ENCODE peak calls at places on chromosomes 2 and 18, in four cellular contexts. T is IMR-90, K is suprapubic skin, Y is tibial artery. Q is an unnamed sample.

GRCh38 chr18:22471546-22472131 is 53.9 kb upstream of the CTAGE1 start:
- DNase-seq in T (peak), K (no peak), Y (peak), Q (no peak)

GRCh38 chr2:57881998-57882884 is 164.4 kb upstream of the VRK2 start:
- DNase-seq in T (peak), K (no peak), Y (no peak), Q (no peak)

GRCh38 chr2:60152226-60152833 is 401.1 kb downstream of the BCL11A start:
- DNase-seq in T (peak), K (no peak), Y (no peak), Q (no peak)

GRCh38 chr2:149993316-149993715 is 405.7 kb upstream of the MMADHC start:
- DNase-seq in T (no peak), K (no peak), Y (no peak), Q (peak)

GRCh38 chr2:224077773-224078507 is 38.9 kb upstream of the SERPINE2 start:
- DNase-seq in T (no peak), K (no peak), Y (no peak), Q (no peak)

GRCh38 chr2:37365669-37366068 is 21.2 kb downstream of the QPCT start:
- DNase-seq in T (no peak), K (no peak), Y (no peak), Q (no peak)

GRCh38 chr2:229591611-229592010 is 122.7 kb downstream of the DNER start:
- DNase-seq in T (no peak), K (no peak), Y (no peak), Q (no peak)

GRCh38 chr2:17373041-17373440 is 145.2 kb downstream of the RAD51AP2 start:
- DNase-seq in T (peak), K (no peak), Y (no peak), Q (no peak)

GRCh38 chr2:150594299-150594698 is 106.8 kb upstream of the RND3 start:
- DNase-seq in T (no peak), K (no peak), Y (no peak), Q (no peak)

GRCh38 chr18:32425466-32425865 is 45.2 kb downstream of the GAREM1 start:
- DNase-seq in T (peak), K (no peak), Y (no peak), Q (no peak)

GRCh38 chr2:222835142-222835822 is 25.6 kb upstream of the ACSL3 start:
- DNase-seq in T (no peak), K (no peak), Y (no peak), Q (no peak)

GRCh38 chr18:79523221-79523737 is 127.5 kb downstream of the NFATC1 start:
- DNase-seq in T (no peak), K (no peak), Y (no peak), Q (peak)

GRCh38 chr2:69436937-69437750 is at the start of gene NFU1:
- DNase-seq in T (peak), K (peak), Y (peak), Q (peak)

GRCh38 chr2:10303174-10303633 is 500 bp downstream of the HPCAL1 start:
- DNase-seq in T (no peak), K (no peak), Y (no peak), Q (peak)

GRCh38 chr2:99971326-99971965 is 170.9 kb downstream of the AFF3 start:
- DNase-seq in T (peak), K (no peak), Y (no peak), Q (no peak)

GRCh38 chr2:43692428-43692994 is 16.3 kb upstream of the C1GALT1C1L start:
- DNase-seq in T (no peak), K (no peak), Y (no peak), Q (no peak)

GRCh38 chr2:39743170-39743851 is 35.7 kb downstream of the THUMPD2 start:
- DNase-seq in T (peak), K (no peak), Y (no peak), Q (no peak)

GRCh38 chr2:29015701-29016470 is 34.8 kb downstream of the TOGARAM2 start:
- DNase-seq in T (no peak), K (no peak), Y (no peak), Q (no peak)

GRCh38 chr2:67834482-67834881 is 228.3 kb downstream of the C1D start:
- DNase-seq in T (no peak), K (no peak), Y (no peak), Q (no peak)

GRCh38 chr18:11398625-11399024 is 210.8 kb upstream of the SLC35G4 start:
- DNase-seq in T (peak), K (no peak), Y (no peak), Q (no peak)

GRCh38 chr2:109612991-109613921 is 510 bp downstream of the SEPTIN10 start:
- DNase-seq in T (peak), K (no peak), Y (peak), Q (peak)

GRCh38 chr2:216082805-216083204 is 1.1 kb downstream of the TMEM169 start:
- DNase-seq in T (peak), K (no peak), Y (peak), Q (peak)

GRCh38 chr18:37412757-37413156 is 152.8 kb downstream of the CELF4 start:
- DNase-seq in T (no peak), K (no peak), Y (no peak), Q (no peak)

GRCh38 chr18:76406791-76407190 is 88.3 kb downstream of the ZNF516 start:
- DNase-seq in T (no peak), K (no peak), Y (no peak), Q (no peak)

GRCh38 chr2:65800998-65801397 is 368.6 kb upstream of the SPRED2 start:
- DNase-seq in T (peak), K (no peak), Y (no peak), Q (no peak)

GRCh38 chr2:218291934-218292699 is at the start of gene TMBIM1:
- DNase-seq in T (peak), K (peak), Y (peak), Q (peak)

GRCh38 chr2:100424277-100424875 is 6.9 kb upstream of the CHST10 start:
- DNase-seq in T (no peak), K (no peak), Y (no peak), Q (no peak)

DNA sequence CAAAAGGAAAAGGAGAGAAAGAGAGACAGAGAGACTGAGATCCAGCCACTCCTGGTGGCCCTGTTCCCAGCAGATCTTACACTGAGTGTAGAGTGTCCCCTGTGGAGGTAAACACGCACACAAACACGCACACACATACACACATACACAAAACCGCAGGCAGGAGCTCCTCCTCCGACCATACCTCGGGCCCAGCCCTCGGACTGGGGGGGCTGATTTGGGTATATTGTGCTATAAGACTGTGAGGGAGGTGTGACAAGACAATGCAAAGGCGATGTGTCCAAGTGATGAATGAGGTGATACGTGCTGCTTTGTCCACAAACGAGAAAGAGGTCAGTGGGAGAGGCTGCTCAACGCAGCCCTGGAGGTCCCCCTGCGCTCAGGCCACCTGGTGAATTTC is 48.6 kb upstream of the ASXL2 start:
- DNase-seq in T (no peak), K (no peak), Y (no peak), Q (no peak)
- H3K27ac ChIP-seq in T (no peak), K (no peak), Y (no peak), Q (no peak)

GRCh38 chr18:25253136-25253535 is 98.8 kb downstream of the ZNF521 start:
- DNase-seq in T (no peak), K (no peak), Y (no peak), Q (no peak)

GRCh38 chr18:25250610-25250859 is 101.4 kb downstream of the ZNF521 start:
- DNase-seq in T (no peak), K (no peak), Y (no peak), Q (no peak)

GRCh38 chr18:25248755-25249154 is 103.2 kb downstream of the ZNF521 start:
- DNase-seq in T (peak), K (no peak), Y (no peak), Q (no peak)

GRCh38 chr18:25253779-25254178 is 98.2 kb downstream of the ZNF521 start:
- DNase-seq in T (no peak), K (no peak), Y (no peak), Q (no peak)

DNA sequence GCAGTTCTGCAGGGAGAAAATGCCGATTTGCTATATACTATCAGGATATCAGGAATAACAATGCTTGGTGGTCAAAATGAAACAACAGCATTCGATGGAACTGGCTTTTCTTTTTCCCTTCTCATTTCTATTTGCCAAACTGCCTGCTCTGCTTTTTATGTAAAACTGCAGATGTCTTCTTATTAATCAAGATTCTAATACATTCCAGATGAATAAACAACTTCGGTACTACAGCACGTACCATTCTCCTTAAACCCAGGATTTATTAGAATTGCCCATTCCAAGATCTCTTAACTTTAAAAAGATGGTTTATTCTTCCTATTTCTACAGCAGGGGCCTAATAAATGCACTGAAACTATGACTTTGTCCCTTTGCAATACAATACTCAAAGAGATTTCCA is 100.8 kb downstream of the ZNF521 start:
- DNase-seq in T (no peak), K (no peak), Y (no peak), Q (no peak)
- H3K4me3 ChIP-seq in T (no peak), K (no peak), Y (no peak), Q (no peak)

GRCh38 chr2:9250498-9251153 is 44.0 kb downstream of the ASAP2 start:
- DNase-seq in T (no peak), K (no peak), Y (no peak), Q (no peak)
- H3K27ac ChIP-seq in T (peak), K (peak), Y (peak), Q (peak)

DNA sequence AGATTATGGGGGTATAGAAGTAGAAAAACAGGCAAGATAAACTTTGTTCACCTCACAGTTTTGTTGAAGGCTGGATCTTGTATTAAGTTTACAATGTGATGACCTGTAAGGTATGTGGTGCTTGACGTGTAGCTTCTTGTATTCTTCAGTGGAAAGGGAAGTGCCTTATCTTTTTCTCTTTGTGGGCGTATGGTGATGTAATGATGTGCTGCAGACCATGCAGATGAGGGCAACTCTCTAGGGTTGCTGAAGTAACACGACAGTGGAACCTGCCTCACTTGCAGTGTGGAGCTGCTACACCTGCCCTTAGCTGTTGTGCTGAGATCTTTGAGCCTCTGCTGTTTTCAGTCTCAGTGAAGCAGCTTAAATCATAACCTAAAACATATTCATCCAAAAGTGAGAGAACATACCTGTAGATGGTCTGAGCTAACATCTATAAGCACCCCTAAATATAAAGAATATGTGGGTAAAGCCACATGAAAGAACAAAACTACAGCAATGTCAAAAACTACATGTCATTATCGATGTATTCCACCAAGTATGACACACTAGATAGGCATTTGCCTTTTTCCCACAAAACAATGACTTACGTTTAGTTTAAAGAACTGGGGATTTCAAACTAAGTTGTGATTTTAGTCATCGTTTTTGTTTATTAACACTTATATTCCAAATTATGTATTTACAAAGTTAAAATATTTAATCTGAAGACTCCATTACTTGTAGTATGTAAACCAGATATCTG is 1144.1 kb downstream of the CNTNAP5 start:
- DNase-seq in T (peak), K (no peak), Y (no peak), Q (no peak)
- H3K4me3 ChIP-seq in T (no peak), K (no peak), Y (no peak), Q (no peak)